ENCODE peak calls at places on chromosomes 5 and 9, in seven cellular contexts. U is sigmoid colon, Q is Panc1, S is GM23338, V is endothelial cell of umbilical vein, H is spleen, I is stomach. F is an unnamed sample. For H3K4me1, the result is how much of the 10 kb centered on the place peaks cover.

GRCh38 chr5:115262405-115263247 is at the start of gene PGGT1B:
- DNase-seq in S (peak), I (peak), U (peak), V (peak), Q (peak), H (peak), F (no peak)

GRCh38 chr5:65612298-65612907 is 11.7 kb downstream of the TRIM23 start:
- DNase-seq in U (no peak), Q (no peak), V (no peak), H (no peak), I (no peak), S (no peak), F (no peak)

GRCh38 chr5:82388186-82388585 is 110.0 kb upstream of the RPS23 start:
- DNase-seq in Q (no peak), I (no peak), H (no peak), U (no peak), S (no peak), V (no peak), F (no peak)

GRCh38 chr9:83508072-83508471 is 30.1 kb downstream of the FRMD3 start:
- DNase-seq in S (no peak), V (peak), Q (no peak), I (no peak), H (no peak), U (no peak), F (no peak)

GRCh38 chr5:9373586-9373985 is 172.3 kb downstream of the SEMA5A start:
- DNase-seq in Q (no peak), H (no peak), I (no peak), V (no peak), U (no peak), S (no peak), F (no peak)

GRCh38 chr5:39906146-39906545 is 481.4 kb upstream of the DAB2 start:
- DNase-seq in H (no peak), U (no peak), Q (no peak), V (no peak), I (no peak), S (no peak), F (no peak)

GRCh38 chr9:123309611-123310010 is 41.2 kb upstream of the STRBP start:
- DNase-seq in U (peak), Q (no peak), S (no peak), H (no peak), V (no peak), I (no peak), F (no peak)

GRCh38 chr9:31100311-31100710 is 1284.1 kb upstream of the ACO1 start:
- DNase-seq in I (no peak), Q (no peak), H (no peak), S (no peak), U (no peak), V (no peak), F (no peak)

GRCh38 chr9:72597181-72597517 is 75.7 kb downstream of the TMC1 start:
- DNase-seq in V (no peak), H (no peak), U (no peak), Q (no peak), S (peak), I (no peak), F (no peak)
- TF ChIP-seq CTCF in V (no peak), H (no peak), U (no peak), Q (peak), S (peak), I (no peak), F (no peak)

DNA sequence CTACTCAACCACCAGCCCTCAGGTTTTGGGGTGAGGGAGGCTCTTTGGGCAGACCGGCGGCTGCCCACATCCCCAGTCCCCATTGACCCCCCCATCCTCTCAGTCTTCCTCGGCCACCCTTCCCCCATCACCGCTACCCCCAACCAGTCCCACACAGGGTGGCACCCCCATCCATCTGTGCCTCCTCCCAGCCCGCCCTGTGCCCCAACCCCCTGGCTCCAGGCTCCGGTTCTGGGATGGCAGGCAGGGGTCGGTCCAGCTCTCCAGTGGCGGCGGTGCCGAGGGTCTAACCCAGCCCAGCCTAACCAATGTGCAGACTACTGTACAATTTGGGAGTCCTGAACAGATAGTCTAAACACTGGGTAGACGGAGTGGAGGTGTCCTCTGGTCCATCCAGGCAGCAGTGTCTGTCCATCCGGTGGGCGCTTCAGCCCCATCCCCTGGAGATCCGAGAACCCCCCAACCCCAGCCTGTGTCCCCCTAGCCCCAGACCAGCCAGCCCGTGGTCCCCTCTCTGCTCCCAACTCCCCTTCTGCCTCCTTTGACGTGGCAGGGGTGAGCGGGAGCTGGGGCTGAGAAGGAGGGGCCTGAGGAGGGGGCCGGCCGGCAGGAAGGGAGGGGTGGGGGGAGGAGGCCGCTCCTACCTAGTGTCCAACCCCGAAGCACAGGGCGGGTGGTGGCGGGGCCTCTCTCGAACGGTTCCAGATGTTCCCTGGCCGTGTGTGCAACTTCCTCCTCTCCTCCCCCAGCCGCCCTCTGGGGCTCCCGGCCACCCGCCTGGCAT is 31.2 kb downstream of the GOLGA2 start:
- DNase-seq in U (peak), I (peak), V (no peak), S (peak), Q (no peak), H (peak), F (no peak)
- TF ChIP-seq POLR2AphosphoS5 in U (peak), I (no peak), V (no peak), S (no peak), Q (no peak), H (peak), F (no peak)

DNA sequence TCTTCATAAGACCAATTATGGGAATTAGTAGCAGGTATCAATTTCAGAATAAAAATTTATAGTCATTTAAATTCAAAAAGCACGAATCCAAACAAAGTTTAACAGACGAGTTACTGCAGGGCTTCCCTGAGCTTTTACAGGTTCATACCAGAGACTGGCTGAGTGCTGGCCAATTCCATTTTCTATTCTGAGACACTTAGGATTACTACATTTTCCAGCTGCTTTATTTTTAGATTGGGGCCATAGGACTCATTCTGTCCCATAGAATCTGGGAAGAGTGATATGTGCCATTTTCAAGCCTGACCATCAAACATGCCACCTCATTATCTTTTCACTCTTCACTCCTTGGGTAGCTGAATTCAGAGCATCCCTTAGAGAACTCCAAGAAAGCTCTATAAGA is 410.7 kb downstream of the DNAH5 start:
- DNase-seq in V (no peak), S (no peak), H (no peak), U (no peak), I (no peak), Q (no peak), F (no peak)
- H3K4me1 ChIP-seq in V (under half), S (under half), H (under half), U (under half), I (under half), Q (under half), F (under half)

GRCh38 chr5:149640350-149640999 is 59.2 kb downstream of the ARHGEF37 start:
- DNase-seq in V (no peak), U (peak), Q (no peak), H (no peak), S (no peak), I (no peak), F (no peak)

GRCh38 chr5:149641600-149641999 is 60.3 kb downstream of the ARHGEF37 start:
- DNase-seq in V (no peak), Q (no peak), U (peak), S (no peak), I (no peak), H (no peak), F (no peak)

GRCh38 chr5:149638546-149639241 is 57.4 kb downstream of the ARHGEF37 start:
- DNase-seq in I (no peak), V (no peak), S (no peak), U (peak), H (no peak), Q (no peak), F (no peak)

GRCh38 chr5:149639718-149640117 is 58.4 kb downstream of the ARHGEF37 start:
- DNase-seq in I (no peak), V (no peak), H (no peak), Q (no peak), U (peak), S (no peak), F (no peak)

GRCh38 chr5:149641000-149641576 is 59.8 kb downstream of the ARHGEF37 start:
- DNase-seq in H (no peak), V (no peak), I (peak), S (peak), U (peak), Q (no peak), F (no peak)
- TF ChIP-seq CTCF in H (no peak), V (no peak), I (no peak), S (no peak), U (peak), Q (no peak), F (no peak)

DNA sequence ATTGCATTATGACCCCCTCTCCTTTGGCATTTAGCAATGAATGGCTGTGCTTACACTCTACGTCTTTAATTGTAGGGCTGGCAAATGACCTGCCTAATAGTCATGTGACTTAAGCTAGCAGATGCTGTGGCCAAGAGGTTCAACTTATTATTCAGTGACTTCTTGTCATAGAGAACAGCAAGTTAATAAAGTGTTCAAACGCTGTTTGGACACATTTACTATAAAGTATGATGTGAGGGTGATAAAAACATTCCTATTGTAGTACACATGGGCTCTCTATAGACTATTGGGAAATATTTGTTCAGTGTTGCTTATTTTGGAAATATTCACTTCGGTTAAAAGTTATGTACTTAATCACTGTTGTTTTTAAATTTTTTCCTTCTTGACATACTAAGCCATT is 344.9 kb downstream of the NNT start:
- DNase-seq in H (no peak), I (no peak), S (no peak), U (no peak), V (no peak), Q (no peak), F (no peak)
- TF ChIP-seq POLR2AphosphoS5 in H (no peak), I (no peak), S (no peak), U (peak), V (no peak), Q (no peak), F (peak)

DNA sequence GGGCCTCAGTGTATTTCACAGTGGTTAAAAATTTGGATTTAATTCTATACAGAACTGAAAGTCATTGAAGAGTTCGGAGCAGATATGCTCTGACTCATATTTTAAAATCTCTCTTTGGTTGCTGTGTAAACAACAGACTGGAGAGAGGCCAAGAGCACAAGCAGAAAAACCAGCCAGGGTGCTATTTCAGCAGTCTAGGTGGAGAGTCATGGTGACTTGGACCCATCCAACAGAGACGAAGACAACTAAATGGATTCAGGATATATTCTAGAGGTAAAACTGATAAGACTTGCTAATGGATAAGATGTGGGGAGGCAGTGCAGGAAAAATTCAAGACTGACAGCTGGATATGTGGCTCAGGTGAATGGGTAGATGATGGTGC is 168.9 kb downstream of the MAPKAP1 start:
- DNase-seq in Q (no peak), U (no peak), H (no peak), V (peak), S (no peak), I (peak), F (no peak)
- H3K4me1 ChIP-seq in Q (under half), U (half or more), H (under half), V (under half), S (under half), I (half or more), F (under half)

GRCh38 chr5:117252566-117252965 is 677.9 kb upstream of the SEMA6A start:
- DNase-seq in S (no peak), H (no peak), V (no peak), U (no peak), Q (no peak), I (no peak), F (no peak)
- TF ChIP-seq CTCF in S (no peak), H (no peak), V (no peak), U (no peak), Q (no peak), I (no peak), F (no peak)

GRCh38 chr5:100708625-100709171 is 173.5 kb downstream of the FAM174A start:
- DNase-seq in H (no peak), I (no peak), S (no peak), V (no peak), Q (no peak), U (peak), F (no peak)

GRCh38 chr5:100709771-100710170 is 174.6 kb downstream of the FAM174A start:
- DNase-seq in H (no peak), Q (no peak), I (no peak), U (no peak), S (no peak), V (no peak), F (no peak)

GRCh38 chr5:100706796-100707195 is 171.6 kb downstream of the FAM174A start:
- DNase-seq in I (no peak), S (peak), U (no peak), H (no peak), V (peak), Q (peak), F (no peak)
- TF ChIP-seq POLR2AphosphoS5 in I (no peak), S (no peak), U (peak), H (no peak), V (no peak), Q (no peak), F (no peak)

F was measured in vagina.